ENCODE peak calls at places on chromosomes 13 and 19, in four cellular contexts. G is GM06990; N is stimulated activated CD4-positive, alpha-beta T cell treated with anti-CD3 and anti-CD28 coated beads, Interleukin-15, amount 100 ng/mL, for 1 hour; Q is heart right ventricle. R is an unnamed sample.

GRCh38 chr13:41694902-41695301 is 237.6 kb downstream of the RGCC start:
- DNase-seq in G (peak; percentile 16), N (no peak), Q (peak; percentile 21), R (no peak)

GRCh38 chr19:53147645-53148044 is 11.2 kb downstream of the ZNF347 start:
- DNase-seq in G (no peak), N (no peak), Q (no peak), R (no peak)

GRCh38 chr13:101640797-101641400 is 188.4 kb downstream of the ITGBL1 start:
- DNase-seq in N (no peak), G (no peak), Q (no peak), R (no peak)

GRCh38 chr13:75049936-75050335 is 432.0 kb downstream of the TBC1D4 start:
- DNase-seq in N (no peak), G (no peak), Q (no peak), R (no peak)

GRCh38 chr19:57587529-57587928 is 3.6 kb downstream of the ZIK1 start:
- DNase-seq in N (no peak), Q (no peak), G (no peak), R (no peak)

GRCh38 chr13:73174521-73175010 is 115.8 kb downstream of the KLF5 start:
- DNase-seq in Q (no peak), G (no peak), N (no peak), R (no peak)

GRCh38 chr13:57253551-57253950 is 86.6 kb downstream of the PRR20E start:
- DNase-seq in Q (no peak), N (no peak), G (no peak), R (no peak)

GRCh38 chr19:27720155-27720554 is 1492.8 kb downstream of the UQCRFS1 start:
- DNase-seq in G (no peak), N (no peak), Q (no peak), R (no peak)

GRCh38 chr19:44696939-44697669 is 1.8 kb upstream of the CEACAM16 start:
- DNase-seq in Q (no peak), N (no peak), G (no peak), R (no peak)

GRCh38 chr19:18733196-18733647 is 49.7 kb downstream of the CRTC1 start:
- DNase-seq in N (no peak), G (no peak), Q (peak; percentile 58), R (peak; percentile 34)

GRCh38 chr13:67238277-67238859 is 8.2 kb upstream of the PCDH9 start:
- DNase-seq in G (no peak), N (no peak), Q (no peak), R (no peak)

GRCh38 chr13:33918199-33918932 is 100.4 kb downstream of the RFC3 start:
- DNase-seq in Q (no peak), N (no peak), G (no peak), R (no peak)

GRCh38 chr13:98549728-98550317 is 27.1 kb downstream of the STK24 start:
- DNase-seq in Q (no peak), G (no peak), N (no peak), R (no peak)

GRCh38 chr19:771332-771785 is 20.4 kb downstream of the MISP start:
- DNase-seq in Q (peak; percentile 57), G (no peak), N (no peak), R (no peak)

GRCh38 chr19:19997656-19998268 is 41.5 kb downstream of the ZNF682 start:
- DNase-seq in G (no peak), N (no peak), Q (peak; percentile 21), R (peak; percentile 61)

R was measured in natural killer cell treated with Interleukin-12 subunit alpha and Interleukin-12 subunit beta and Interleukin-15 and Interleukin-18, amount 100 ng/mL, for 72 hours.